ENCODE peak calls at places on chromosomes 11 and 22, in four cellular contexts. W, J, Q and M are unnamed samples.

GRCh38 chr11:313787-314547 is at the start of gene IFITM1:
- DNase-seq in J (no peak), W (no peak), Q (no peak), M (no peak)

GRCh38 chr22:42892571-42893316 is 35.7 kb upstream of the ARFGAP3 start:
- DNase-seq in Q (no peak), J (no peak), W (no peak), M (no peak)

GRCh38 chr11:93939084-93939780 is 81.9 kb upstream of the HEPHL1 start:
- DNase-seq in Q (no peak), W (no peak), J (no peak), M (no peak)

GRCh38 chr11:77873345-77873744 is 52.4 kb downstream of the AAMDC start:
- DNase-seq in J (no peak), W (no peak), Q (no peak), M (no peak)

GRCh38 chr22:29268511-29269229 is 602 bp downstream of the EWSR1 start:
- DNase-seq in W (peak; percentile 69), Q (peak; percentile 41), J (peak; percentile 1), M (no peak)

GRCh38 chr11:111745719-111746504 is 20.3 kb downstream of the PPP2R1B start:
- DNase-seq in W (no peak), J (no peak), Q (no peak), M (no peak)

GRCh38 chr11:116226731-116227130 is 546.1 kb downstream of the BUD13 start:
- DNase-seq in W (no peak), J (no peak), Q (no peak), M (no peak)

GRCh38 chr11:45470151-45471001 is 184.2 kb upstream of the SYT13 start:
- DNase-seq in W (no peak), Q (no peak), J (no peak), M (no peak)

GRCh38 chr11:46920709-46921108 is 2.4 kb upstream of the LRP4 start:
- DNase-seq in W (no peak), Q (peak; percentile 29), J (no peak), M (no peak)

GRCh38 chr22:44330188-44330726 is 17.5 kb upstream of the SHISAL1 start:
- DNase-seq in W (no peak), Q (no peak), J (no peak), M (no peak)

GRCh38 chr11:76786053-76787014 is 3.2 kb downstream of the TSKU start:
- DNase-seq in J (no peak), Q (no peak), W (no peak), M (no peak)

GRCh38 chr11:119103793-119104192 is 2.1 kb upstream of the DPAGT1 start:
- DNase-seq in J (no peak), Q (no peak), W (no peak), M (no peak)

GRCh38 chr11:33376331-33377099 is 119.3 kb downstream of the HIPK3 start:
- DNase-seq in W (no peak), Q (no peak), J (no peak), M (no peak)

GRCh38 chr22:24965822-24966626 is 13.5 kb downstream of the KIAA1671 start:
- DNase-seq in Q (peak; percentile 67), W (no peak), J (no peak), M (no peak)

GRCh38 chr22:29855611-29856181 is 17.6 kb upstream of the ASCC2 start:
- DNase-seq in W (no peak), Q (no peak), J (no peak), M (no peak)

GRCh38 chr22:26438006-26438405 is 8.9 kb downstream of the ASPHD2 start:
- DNase-seq in J (no peak), Q (no peak), W (no peak), M (no peak)

GRCh38 chr11:65486570-65487466 is 12.0 kb upstream of the MALAT1 start:
- DNase-seq in J (no peak), W (no peak), Q (no peak), M (no peak)

GRCh38 chr22:23841736-23842404 is 3.1 kb upstream of the DERL3 start:
- DNase-seq in J (no peak), Q (no peak), W (no peak), M (no peak)

GRCh38 chr11:450809-451451 is 851 bp downstream of the PTDSS2 start:
- DNase-seq in W (peak; percentile 50), J (peak; percentile 38), Q (peak; percentile 70), M (no peak)

GRCh38 chr22:49664891-49665290 is 162.8 kb downstream of the BRD1 start:
- DNase-seq in J (no peak), Q (no peak), W (no peak), M (no peak)

GRCh38 chr22:50306753-50307749 is at the start of gene PLXNB2:
- DNase-seq in Q (peak; percentile 68), W (peak; percentile 83), J (peak; percentile 56), M (no peak)

GRCh38 chr22:44382461-44383038 is 69.8 kb upstream of the SHISAL1 start:
- DNase-seq in J (no peak), Q (peak; percentile 3), W (no peak), M (no peak)

GRCh38 chr11:128530119-128531091 is 57.0 kb downstream of the ETS1 start:
- DNase-seq in J (no peak), W (no peak), Q (no peak), M (no peak)

GRCh38 chr11:112225753-112226061 is 521 bp upstream of the PTS start:
- DNase-seq in Q (no peak), W (no peak), J (no peak), M (no peak)

GRCh38 chr11:37755526-37755925 is 1157.5 kb upstream of the RAG2 start:
- DNase-seq in J (no peak), W (no peak), Q (no peak), M (no peak)

GRCh38 chr11:108937756-108938155 is 272.9 kb downstream of the DDX10 start:
- DNase-seq in Q (no peak), J (no peak), W (no peak), M (no peak)

GRCh38 chr22:40238425-40239344 is 61.0 kb downstream of the TNRC6B start:
- DNase-seq in J (no peak), Q (no peak), W (no peak), M (peak; percentile 30)

GRCh38 chr11:117230286-117230961 is 1.4 kb downstream of the PCSK7 start:
- DNase-seq in Q (no peak), W (no peak), J (no peak), M (no peak)

GRCh38 chr22:25354456-25354855 is 135.0 kb downstream of the CRYBB2 start:
- DNase-seq in W (no peak), Q (no peak), J (no peak), M (no peak)

GRCh38 chr22:33756508-33756949 is 163.7 kb downstream of the LARGE1 start:
- DNase-seq in J (no peak), Q (no peak), W (no peak), M (no peak)

GRCh38 chr11:128291835-128292234 is 295.5 kb downstream of the ETS1 start:
- DNase-seq in Q (no peak), J (no peak), W (no peak), M (no peak)

GRCh38 chr11:42707541-42707940 is 604.3 kb upstream of the API5 start:
- DNase-seq in J (no peak), W (no peak), Q (no peak), M (no peak)

GRCh38 chr11:65722261-65722660 is 1.7 kb upstream of the RNASEH2C start:
- DNase-seq in Q (no peak), W (no peak), J (no peak), M (no peak)

GRCh38 chr11:130828741-130829140 is 87.5 kb downstream of the SNX19 start:
- DNase-seq in W (no peak), J (no peak), Q (no peak), M (no peak)

GRCh38 chr11:122002926-122003325 is 113.1 kb downstream of the BLID start:
- DNase-seq in Q (no peak), W (no peak), J (no peak), M (no peak)

GRCh38 chr11:69014084-69014935 is 1.3 kb upstream of the MRGPRF start:
- DNase-seq in J (no peak), W (no peak), Q (peak; percentile 13), M (no peak)

GRCh38 chr11:11081786-11082185 is 223.9 kb upstream of the ZBED5 start:
- DNase-seq in Q (no peak), W (no peak), J (no peak), M (no peak)

DNA sequence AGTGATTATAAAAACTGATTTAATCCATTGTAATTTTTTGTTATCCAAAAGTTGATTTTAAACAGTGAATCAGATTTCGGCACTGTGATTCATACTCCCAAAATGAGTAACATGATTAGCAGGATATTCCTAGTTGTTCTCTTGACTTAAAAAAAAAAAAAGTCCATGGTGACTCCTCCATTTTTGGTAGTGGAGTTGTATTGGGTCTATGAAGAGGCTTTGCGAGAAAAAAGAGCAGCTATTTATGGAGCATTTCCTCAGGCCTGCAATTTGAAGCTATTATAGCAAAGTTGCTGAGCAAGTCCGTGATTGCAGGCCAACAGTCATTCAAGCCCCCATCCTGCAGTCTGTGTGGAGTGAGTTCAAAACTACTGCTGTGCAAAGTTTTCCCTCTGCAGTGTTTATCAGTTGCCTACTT is 28.8 kb downstream of the YAP1 start:
- DNase-seq in W (no peak), Q (no peak), J (no peak), M (no peak)
- TF ChIP-seq POLR2AphosphoS5 in W (no peak), Q (no peak), J (no peak), M (no peak)

GRCh38 chr11:23425379-23425778 is 565.1 kb upstream of the CCDC179 start:
- DNase-seq in J (no peak), Q (no peak), W (no peak), M (no peak)
- TF ChIP-seq TCF7L2 in J (no peak), Q (no peak), W (no peak), M (no peak)

GRCh38 chr11:70700871-70701270 is 302.5 kb downstream of the CTTN start:
- DNase-seq in Q (no peak), W (no peak), J (no peak), M (no peak)
- H3K9me3 ChIP-seq in Q (no peaks in the 10 kb centered on the region), W (no peaks in the 10 kb centered on the region), J (no peaks in the 10 kb centered on the region), M (no peaks in the 10 kb centered on the region)

DNA sequence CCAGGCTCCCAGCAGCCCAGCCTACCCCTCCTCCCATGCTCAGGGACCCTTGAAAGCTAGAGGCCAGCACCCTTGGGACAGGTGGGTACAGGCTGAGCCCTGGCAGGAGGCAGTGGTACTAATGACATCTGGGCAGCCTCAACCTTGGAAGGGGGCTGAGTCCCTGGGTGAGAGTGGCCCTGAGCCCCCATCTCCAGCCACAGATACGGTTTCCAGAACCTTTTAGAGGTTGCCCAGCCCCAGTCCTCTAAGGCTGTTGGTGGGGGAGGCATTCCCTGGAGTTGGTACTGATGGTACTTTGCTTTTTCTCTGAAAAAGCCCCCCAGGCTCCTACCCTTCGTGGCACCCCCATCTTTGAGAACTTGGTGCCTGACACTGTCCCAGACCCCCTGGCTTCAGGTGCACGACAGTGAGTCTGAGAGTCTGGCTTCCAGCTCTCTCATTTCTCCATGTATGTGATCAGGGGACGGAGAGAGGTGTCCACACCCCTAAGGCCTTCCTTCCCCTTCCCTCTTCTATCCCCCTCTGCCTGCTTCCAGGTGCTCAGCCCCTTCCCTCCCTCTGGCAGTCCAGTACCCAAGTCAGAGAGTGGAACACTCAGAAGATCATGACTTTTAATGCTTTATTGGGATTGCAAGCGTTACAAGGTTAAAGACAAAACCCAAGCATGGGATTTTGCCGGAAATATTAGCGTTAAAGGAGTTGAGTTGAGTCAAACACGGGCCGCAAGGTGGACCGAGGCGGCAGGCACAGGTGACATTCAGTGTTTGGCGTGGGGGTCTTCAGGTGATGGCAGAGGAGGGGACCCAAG is 10.5 kb downstream of the IGF2 start:
- DNase-seq in W (no peak), Q (peak; percentile 35), J (no peak), M (no peak)
- TF ChIP-seq POLR2AphosphoS5 in W (no peak), Q (peak; percentile 80), J (no peak), M (no peak)

GRCh38 chr11:86440305-86440716 is 65.6 kb downstream of the CCDC81 start:
- DNase-seq in Q (no peak), W (no peak), J (no peak), M (no peak)
- TF ChIP-seq TCF7L2 in Q (no peak), W (no peak), J (no peak), M (no peak)